ENCODE peak calls at places on chromosome 19, in six cellular contexts. A, G, Z, D, J and W are unnamed samples.
A peak's percentile ranks its signal among the peaks of the same experiment; 100 is the strongest.

GRCh38 chr19:37309834-37310575 is 60.9 kb upstream of the ZNF527 start:
- DNase-seq in A (no peak), G (no peak), Z (no peak), D (no peak), J (no peak), W (peak; percentile 3)

GRCh38 chr19:39846678-39847486 is 703 bp upstream of the FBL start:
- DNase-seq in A (no peak), G (no peak), Z (no peak), D (no peak), J (no peak), W (peak; percentile 58)

GRCh38 chr19:10431254-10431942 is 11.1 kb downstream of the PDE4A start:
- DNase-seq in A (no peak), G (peak; percentile 41), Z (no peak), D (peak; percentile 73), J (no peak), W (peak; percentile 90)

GRCh38 chr19:16463341-16463990 is 8.3 kb downstream of the EPS15L1 start:
- DNase-seq in A (no peak), G (no peak), Z (no peak), D (no peak), J (no peak), W (no peak)

GRCh38 chr19:16118489-16119033 is 6.9 kb downstream of the RAB8A start:
- DNase-seq in A (no peak), G (no peak), Z (no peak), D (peak; percentile 71), J (no peak), W (no peak)

GRCh38 chr19:38653028-38653571 is 5.7 kb downstream of the ACTN4 start:
- DNase-seq in A (no peak), G (peak; percentile 76), Z (no peak), D (peak; percentile 83), J (peak; percentile 45), W (peak; percentile 76)

GRCh38 chr19:39236527-39236926 is 8.3 kb downstream of the IFNL3 start:
- DNase-seq in A (no peak), G (no peak), Z (no peak), D (no peak), J (no peak), W (no peak)

GRCh38 chr19:14704450-14704849 is 14.6 kb downstream of the ZNF333 start:
- DNase-seq in A (no peak), G (no peak), Z (no peak), D (no peak), J (no peak), W (no peak)

GRCh38 chr19:55354698-55355212 is at the start of gene COX6B2:
- DNase-seq in A (no peak), G (no peak), Z (no peak), D (peak; percentile 46), J (no peak), W (no peak)

GRCh38 chr19:39407644-39408391 is 1.2 kb downstream of the ZFP36 start:
- DNase-seq in A (peak; percentile 79), G (no peak), Z (peak; percentile 59), D (peak; percentile 82), J (no peak), W (peak; percentile 93)

GRCh38 chr19:10001899-10002298 is 8.4 kb downstream of the COL5A3 start:
- DNase-seq in A (no peak), G (no peak), Z (peak; percentile 73), D (peak; percentile 73), J (no peak), W (peak; percentile 80)

GRCh38 chr19:50820086-50820485 is 3.5 kb downstream of the KLK1 start:
- DNase-seq in A (no peak), G (no peak), Z (no peak), D (no peak), J (no peak), W (peak; percentile 48)

DNA sequence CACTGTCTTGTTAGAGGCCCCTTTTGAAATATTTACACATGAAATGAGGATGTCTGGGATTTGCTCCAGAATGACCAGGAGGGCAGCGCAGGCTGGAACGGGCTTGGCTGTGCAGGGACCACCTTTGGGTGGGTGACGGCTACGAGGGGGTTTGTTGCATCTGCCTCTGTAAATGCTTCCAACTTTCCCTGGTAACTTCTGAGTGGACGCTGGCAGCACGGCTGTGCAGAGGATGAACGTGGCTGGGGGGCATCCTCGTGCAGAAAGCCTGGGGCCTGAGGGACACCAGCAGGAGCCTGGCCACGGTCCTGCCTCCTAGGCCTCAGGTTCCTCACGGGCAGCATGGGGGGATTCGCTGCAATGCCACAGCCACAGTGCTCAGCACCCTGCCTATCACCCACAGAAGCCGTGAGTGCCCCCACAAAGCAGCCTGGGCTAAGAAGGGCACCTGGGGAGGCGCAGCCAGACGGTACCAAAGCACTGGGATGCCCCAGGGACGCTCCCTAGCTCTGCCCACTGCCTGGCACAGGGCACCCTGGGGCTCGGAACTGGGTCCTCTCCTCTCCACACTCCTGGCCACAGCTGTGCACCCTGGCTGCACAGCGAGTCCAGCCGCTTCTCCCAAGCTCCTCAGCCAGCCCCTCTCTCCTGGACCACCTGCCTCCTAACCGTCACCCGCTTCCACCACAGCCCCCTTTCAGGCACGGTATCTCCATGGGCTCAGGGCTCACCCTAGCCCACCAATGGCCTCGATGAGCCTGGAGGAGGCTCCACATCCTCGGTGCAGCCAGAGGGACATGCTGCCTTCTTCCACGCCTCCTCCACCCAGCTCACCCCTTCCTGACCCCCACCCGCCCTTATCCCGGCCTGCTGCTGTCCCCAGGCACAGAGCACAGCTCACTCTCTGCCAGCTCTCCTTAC is 44.5 kb downstream of the MLLT1 start:
- DNase-seq in A (no peak), G (no peak), Z (peak; percentile 26), D (peak; percentile 57), J (no peak), W (peak; percentile 65)
- H3K4me1 ChIP-seq in A (peaks cover 11% of the 10 kb centered on the region), G (peaks cover 55% of the 10 kb centered on the region), Z (peaks cover 87% of the 10 kb centered on the region), D (peaks cover 43% of the 10 kb centered on the region), J (peaks cover 56% of the 10 kb centered on the region), W (peaks cover 48% of the 10 kb centered on the region)

GRCh38 chr19:4369109-4369887 is 25.9 kb downstream of the MPND start:
- DNase-seq in A (no peak), G (no peak), Z (peak; percentile 70), D (peak; percentile 77), J (no peak), W (peak; percentile 79)
- H3K4me1 ChIP-seq in A (peaks cover 12% of the 10 kb centered on the region), G (peaks cover 70% of the 10 kb centered on the region), Z (peaks cover 67% of the 10 kb centered on the region), D (peaks cover 29% of the 10 kb centered on the region), J (peaks cover 34% of the 10 kb centered on the region), W (peaks cover 49% of the 10 kb centered on the region)

GRCh38 chr19:1370579-1371361 is 12.9 kb upstream of the NDUFS7 start:
- DNase-seq in A (no peak), G (no peak), Z (no peak), D (peak; percentile 61), J (no peak), W (no peak)
- H3K4me1 ChIP-seq in A (no peaks in the 10 kb centered on the region), G (no peaks in the 10 kb centered on the region), Z (peaks cover 27% of the 10 kb centered on the region), D (no peaks in the 10 kb centered on the region), J (peaks cover 19% of the 10 kb centered on the region), W (no peaks in the 10 kb centered on the region)

GRCh38 chr19:8241646-8242045 is 32.5 kb downstream of the CERS4 start:
- DNase-seq in A (no peak), G (no peak), Z (no peak), D (no peak), J (no peak), W (peak; percentile 21)
- H3K4me1 ChIP-seq in A (peaks cover 13% of the 10 kb centered on the region), G (peaks cover 12% of the 10 kb centered on the region), Z (peaks cover 32% of the 10 kb centered on the region), D (peaks cover 7% of the 10 kb centered on the region), J (peaks cover 10% of the 10 kb centered on the region), W (peaks cover 13% of the 10 kb centered on the region)

GRCh38 chr19:3397266-3398022 is 31.1 kb downstream of the NFIC start:
- DNase-seq in A (no peak), G (no peak), Z (no peak), D (peak; percentile 88), J (no peak), W (peak; percentile 87)

GRCh38 chr19:3396881-3397265 is 30.5 kb downstream of the NFIC start:
- DNase-seq in A (no peak), G (no peak), Z (no peak), D (no peak), J (no peak), W (peak; percentile 23)

GRCh38 chr19:3398900-3399278 is 32.5 kb downstream of the NFIC start:
- DNase-seq in A (no peak), G (no peak), Z (no peak), D (no peak), J (no peak), W (no peak)

GRCh38 chr19:3401004-3401768 is 34.8 kb downstream of the NFIC start:
- DNase-seq in A (no peak), G (no peak), Z (no peak), D (no peak), J (no peak), W (peak; percentile 55)

GRCh38 chr19:3398114-3398899 is 31.9 kb downstream of the NFIC start:
- DNase-seq in A (no peak), G (peak; percentile 84), Z (peak; percentile 77), D (peak; percentile 95), J (no peak), W (peak; percentile 72)
- H3K4me1 ChIP-seq in A (no peaks in the 10 kb centered on the region), G (peaks cover 75% of the 10 kb centered on the region), Z (peaks cover 43% of the 10 kb centered on the region), D (peaks cover 24% of the 10 kb centered on the region), J (peaks cover 19% of the 10 kb centered on the region), W (peaks cover 10% of the 10 kb centered on the region)